ENCODE peak calls at places on chromosomes 6 and 20, in four cellular contexts. One of them, this sample, is unnamed.

GRCh38 chr6:135630789-135631376 is 133.3 kb upstream of the AHI1 start:
- DNase-seq in IMR-90: no peak
- DNase-seq in HepG2: no peak
- DNase-seq in K562: no peak
- DNase-seq in this sample: no peak

GRCh38 chr6:105431226-105431625 is 28.3 kb upstream of the PREP start:
- DNase-seq in IMR-90: peak
- DNase-seq in HepG2: peak
- DNase-seq in K562: peak
- DNase-seq in this sample: peak

GRCh38 chr20:47552996-47553395 is 51.3 kb downstream of the NCOA3 start:
- DNase-seq in IMR-90: no peak
- DNase-seq in HepG2: no peak
- DNase-seq in K562: no peak
- DNase-seq in this sample: no peak

GRCh38 chr20:48747840-48748416 is 79.9 kb downstream of the PREX1 start:
- DNase-seq in IMR-90: no peak
- DNase-seq in HepG2: no peak
- DNase-seq in K562: no peak
- DNase-seq in this sample: no peak

GRCh38 chr6:131949615-131949908 is 1.6 kb downstream of the CCN2 start:
- DNase-seq in IMR-90: peak
- DNase-seq in HepG2: no peak
- DNase-seq in K562: no peak
- DNase-seq in this sample: no peak

GRCh38 chr6:80728830-80729229 is 622.4 kb downstream of the BCKDHB start:
- DNase-seq in IMR-90: no peak
- DNase-seq in HepG2: no peak
- DNase-seq in K562: no peak
- DNase-seq in this sample: no peak

GRCh38 chr20:36852187-36852586 is 23.8 kb upstream of the TLDC2 start:
- DNase-seq in IMR-90: no peak
- DNase-seq in HepG2: no peak
- DNase-seq in K562: no peak
- DNase-seq in this sample: no peak

GRCh38 chr6:11218827-11219826 is 13.3 kb downstream of the NEDD9 start:
- DNase-seq in IMR-90: no peak
- DNase-seq in HepG2: peak
- DNase-seq in K562: no peak
- DNase-seq in this sample: peak

DNA sequence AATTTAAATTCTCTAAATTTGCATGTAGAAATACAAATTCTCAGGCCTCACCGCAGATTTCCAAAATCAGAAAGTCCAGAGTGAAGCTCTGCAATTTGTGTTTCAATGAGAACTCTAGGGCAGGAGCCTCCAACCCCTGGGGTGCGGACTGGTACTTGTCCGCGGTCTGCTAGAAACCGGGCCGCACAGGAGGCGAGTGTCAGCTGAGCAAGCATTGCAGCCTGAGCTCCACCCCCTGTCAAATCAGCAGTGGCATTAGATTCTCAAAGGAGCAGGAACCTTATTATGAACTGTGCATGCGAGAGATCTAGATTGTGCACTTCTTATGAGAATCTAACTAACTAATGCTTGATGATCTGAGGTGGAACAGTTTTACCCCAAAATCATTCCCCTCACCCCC is 203.0 kb upstream of the PCSK2 start:
- DNase-seq in IMR-90: peak
- DNase-seq in HepG2: no peak
- DNase-seq in K562: no peak
- DNase-seq in this sample: no peak
- TF ChIP-seq MAFK in IMR-90: no peak
- TF ChIP-seq MAFK in HepG2: no peak
- TF ChIP-seq MAFK in K562: no peak
- TF ChIP-seq MAFK in this sample: no peak

GRCh38 chr6:37916675-37917074 is 97.1 kb downstream of the ZFAND3 start:
- DNase-seq in IMR-90: no peak
- DNase-seq in HepG2: no peak
- DNase-seq in K562: no peak
- DNase-seq in this sample: no peak
- TF ChIP-seq MAFK in IMR-90: no peak
- TF ChIP-seq MAFK in HepG2: no peak
- TF ChIP-seq MAFK in K562: no peak
- TF ChIP-seq MAFK in this sample: no peak

GRCh38 chr6:34202329-34203201 is 34.1 kb upstream of the HMGA1 start:
- DNase-seq in IMR-90: no peak
- DNase-seq in HepG2: no peak
- DNase-seq in K562: peak
- DNase-seq in this sample: no peak
- TF ChIP-seq MAFK in IMR-90: no peak
- TF ChIP-seq MAFK in HepG2: no peak
- TF ChIP-seq MAFK in K562: no peak
- TF ChIP-seq MAFK in this sample: no peak

GRCh38 chr6:44237813-44238433 is 9.0 kb upstream of the HSP90AB1 start:
- DNase-seq in IMR-90: peak
- DNase-seq in HepG2: peak
- DNase-seq in K562: peak
- DNase-seq in this sample: peak
- TF ChIP-seq MAFK in IMR-90: no peak
- TF ChIP-seq MAFK in HepG2: no peak
- TF ChIP-seq MAFK in K562: no peak
- TF ChIP-seq MAFK in this sample: no peak

This sample was measured in A549.